ENCODE peak calls at places on chromosomes 16 and 17, in nine cellular contexts. K is NCI-H2029 treated with DMSO at 0.1 percent for 48 hours; T is occipital lobe; H is AG09319; O is activated T-helper 1 cell treated with anti-CD3 and anti-CD28 coated beads, Interleukin-12 subunit alpha, Interleukin-12 subunit beta, Interleukin-2, Interleukin-4 antibody, amounts not matched to agents 30 ng/mL and 10 ng/mL and 1 ng/mL, durations not matched to agents 14 hours and 24 hours and 36 hours; Z is stimulated activated naive B cell treated with anti-CD40 and anti-IgM and Interleukin-4, amounts not matched to agents 10 μg/mL and 1 μg/mL and 100 μg/mL, for 72 hours; J is glutamatergic neuron; D is HuH-7; E is HFFc6. P is an unnamed sample.

GRCh38 chr17:22138861-22139469 is 446.6 kb downstream of the KCNJ18 start:
- DNase-seq in T (no peak), H (no peak), O (no peak), E (no peak), K (no peak), Z (no peak), D (no peak), J (no peak), P (no peak)

GRCh38 chr16:73126453-73126853 is 78.5 kb upstream of the ZFHX3 start:
- DNase-seq in J (no peak), K (no peak), E (peak; percentile 6), Z (no peak), D (peak; percentile 59), O (no peak), H (peak; percentile 40), T (peak; percentile 42), P (no peak)

GRCh38 chr17:8701754-8702153 is 42.9 kb downstream of the CCDC42 start:
- DNase-seq in D (no peak), J (no peak), H (no peak), K (no peak), Z (no peak), E (no peak), T (no peak), O (no peak), P (no peak)

GRCh38 chr16:85162478-85163277 is 50.4 kb upstream of the CIBAR2 start:
- DNase-seq in J (peak; percentile 66), T (no peak), E (peak; percentile 77), Z (no peak), D (no peak), O (no peak), K (no peak), H (peak; percentile 49), P (no peak)

GRCh38 chr16:48420437-48420836 is 35.2 kb upstream of the SIAH1 start:
- DNase-seq in H (no peak), E (no peak), Z (no peak), K (no peak), O (no peak), D (no peak), T (no peak), J (no peak), P (no peak)

GRCh38 chr17:20944014-20944905 is 98.6 kb downstream of the USP22 start:
- DNase-seq in J (peak; percentile 34), H (no peak), Z (peak; percentile 12), O (no peak), T (no peak), K (peak; percentile 24), E (no peak), D (peak; percentile 17), P (no peak)

GRCh38 chr16:14418795-14419225 is 211.2 kb downstream of the PARN start:
- DNase-seq in T (no peak), E (no peak), O (no peak), Z (no peak), J (no peak), H (no peak), D (no peak), K (no peak), P (no peak)

GRCh38 chr17:82435601-82436583 is 14.7 kb downstream of the CYBC1 start:
- DNase-seq in E (no peak), J (no peak), K (no peak), O (no peak), Z (no peak), H (no peak), T (no peak), D (no peak), P (no peak)

GRCh38 chr16:68105611-68106010 is 20.4 kb downstream of the NFATC3 start:
- DNase-seq in O (no peak), E (peak; percentile 27), J (no peak), Z (no peak), T (no peak), K (no peak), H (no peak), D (no peak), P (no peak)

P was measured in brain pericyte.